ENCODE peak calls at places on chromosomes 4 and X, in four cellular contexts. One of them, this sample, is unnamed.

GRCh38 chr4:159776915-159777314 is 674.0 kb downstream of the RAPGEF2 start:
- DNase-seq in mammary epithelial cell: no peak
- DNase-seq in activated CD4-positive, alpha-beta T cell treated with anti-CD3 and anti-CD28 coated beads for 48 hours: no peak
- DNase-seq in activated T-helper 1 cell treated with anti-CD3 and anti-CD28 coated beads, Interleukin-2, amount 50 U/mL, for 16 hours: no peak
- DNase-seq in this sample: no peak

GRCh38 chrX:15567886-15568616 is 32.7 kb downstream of the ACE2 start:
- DNase-seq in activated CD4-positive, alpha-beta T cell treated with anti-CD3 and anti-CD28 coated beads for 48 hours: no peak
- DNase-seq in mammary epithelial cell: peak
- DNase-seq in activated T-helper 1 cell treated with anti-CD3 and anti-CD28 coated beads, Interleukin-2, amount 50 U/mL, for 16 hours: no peak
- DNase-seq in this sample: no peak

GRCh38 chrX:46965125-46965758 is 53.0 kb downstream of the JADE3 start:
- DNase-seq in mammary epithelial cell: peak
- DNase-seq in activated CD4-positive, alpha-beta T cell treated with anti-CD3 and anti-CD28 coated beads for 48 hours: no peak
- DNase-seq in activated T-helper 1 cell treated with anti-CD3 and anti-CD28 coated beads, Interleukin-2, amount 50 U/mL, for 16 hours: no peak
- DNase-seq in this sample: no peak

GRCh38 chr4:7134737-7135388 is 57.5 kb upstream of the SORCS2 start:
- DNase-seq in activated T-helper 1 cell treated with anti-CD3 and anti-CD28 coated beads, Interleukin-2, amount 50 U/mL, for 16 hours: no peak
- DNase-seq in mammary epithelial cell: peak
- DNase-seq in activated CD4-positive, alpha-beta T cell treated with anti-CD3 and anti-CD28 coated beads for 48 hours: no peak
- DNase-seq in this sample: peak

GRCh38 chr4:173528378-173529321 is 1.4 kb downstream of the HAND2 start:
- DNase-seq in activated T-helper 1 cell treated with anti-CD3 and anti-CD28 coated beads, Interleukin-2, amount 50 U/mL, for 16 hours: no peak
- DNase-seq in mammary epithelial cell: no peak
- DNase-seq in activated CD4-positive, alpha-beta T cell treated with anti-CD3 and anti-CD28 coated beads for 48 hours: no peak
- DNase-seq in this sample: no peak

GRCh38 chrX:40543661-40544328 is 37.0 kb upstream of the ATP6AP2 start:
- DNase-seq in mammary epithelial cell: peak
- DNase-seq in activated T-helper 1 cell treated with anti-CD3 and anti-CD28 coated beads, Interleukin-2, amount 50 U/mL, for 16 hours: no peak
- DNase-seq in activated CD4-positive, alpha-beta T cell treated with anti-CD3 and anti-CD28 coated beads for 48 hours: no peak
- DNase-seq in this sample: no peak

GRCh38 chrX:63922221-63922620 is 137.2 kb upstream of the ARHGEF9 start:
- DNase-seq in activated T-helper 1 cell treated with anti-CD3 and anti-CD28 coated beads, Interleukin-2, amount 50 U/mL, for 16 hours: no peak
- DNase-seq in mammary epithelial cell: peak
- DNase-seq in activated CD4-positive, alpha-beta T cell treated with anti-CD3 and anti-CD28 coated beads for 48 hours: no peak
- DNase-seq in this sample: no peak

GRCh38 chr4:176838611-176839411 is 46.1 kb upstream of the VEGFC start:
- DNase-seq in activated T-helper 1 cell treated with anti-CD3 and anti-CD28 coated beads, Interleukin-2, amount 50 U/mL, for 16 hours: no peak
- DNase-seq in mammary epithelial cell: peak
- DNase-seq in activated CD4-positive, alpha-beta T cell treated with anti-CD3 and anti-CD28 coated beads for 48 hours: no peak
- DNase-seq in this sample: no peak

GRCh38 chrX:69505772-69506616 is 1.9 kb downstream of the NALF2 start:
- DNase-seq in activated T-helper 1 cell treated with anti-CD3 and anti-CD28 coated beads, Interleukin-2, amount 50 U/mL, for 16 hours: no peak
- DNase-seq in activated CD4-positive, alpha-beta T cell treated with anti-CD3 and anti-CD28 coated beads for 48 hours: no peak
- DNase-seq in mammary epithelial cell: no peak
- DNase-seq in this sample: no peak

This sample was measured in breast epithelium.